ENCODE peak calls at places on chromosome 5, in five cellular contexts. H is pancreas, X is fibroblast of lung, R is HepG2, O is heart left ventricle. Q is an unnamed sample.
A peak's percentile ranks its signal among the peaks of the same experiment; 100 is the strongest.

GRCh38 chr5:115770466-115770865 is 46.0 kb downstream of the CDO1 start:
- DNase-seq in H (no peak), X (no peak), R (peak; percentile 31), O (no peak), Q (no peak)

GRCh38 chr5:40551706-40552557 is 127.8 kb upstream of the PTGER4 start:
- DNase-seq in H (no peak), X (peak; percentile 99), R (peak; percentile 15), O (no peak), Q (peak; percentile 96)

GRCh38 chr5:112634796-112635195 is 102.9 kb upstream of the APC start:
- DNase-seq in H (no peak), X (no peak), R (no peak), O (no peak), Q (no peak)

GRCh38 chr5:143453722-143454121 is 50.2 kb upstream of the NR3C1 start:
- DNase-seq in H (no peak), X (no peak), R (no peak), O (no peak), Q (no peak)

GRCh38 chr5:54691644-54692043 is 174.1 kb downstream of the SNX18 start:
- DNase-seq in H (no peak), X (no peak), R (no peak), O (no peak), Q (no peak)

GRCh38 chr5:167594750-167595149 is 696.7 kb upstream of the WWC1 start:
- DNase-seq in H (no peak), X (no peak), R (no peak), O (no peak), Q (no peak)

GRCh38 chr5:150587830-150588494 is 52.5 kb upstream of the SYNPO start:
- DNase-seq in H (no peak), X (peak; percentile 35), R (no peak), O (no peak), Q (no peak)

GRCh38 chr5:943201-943873 is 50.7 kb downstream of the TRIP13 start:
- DNase-seq in H (no peak), X (no peak), R (no peak), O (no peak), Q (no peak)

GRCh38 chr5:74667396-74667795 is 17.6 kb upstream of the HEXB start:
- DNase-seq in H (no peak), X (peak; percentile 80), R (no peak), O (no peak), Q (peak; percentile 51)

GRCh38 chr5:124746916-124747769 is 704 bp upstream of the ZNF608 start:
- DNase-seq in H (peak; percentile 53), X (peak; percentile 93), R (peak; percentile 57), O (peak; percentile 83), Q (peak; percentile 91)

GRCh38 chr5:101929628-101930027 is 366.5 kb downstream of the SLCO4C1 start:
- DNase-seq in H (no peak), X (no peak), R (no peak), O (no peak), Q (no peak)

GRCh38 chr5:13553896-13554295 is 390.6 kb downstream of the DNAH5 start:
- DNase-seq in H (peak; percentile 45), X (peak; percentile 19), R (no peak), O (no peak), Q (peak; percentile 21)

GRCh38 chr5:15980835-15981234 is 198.8 kb downstream of the MARCHF11 start:
- DNase-seq in H (no peak), X (no peak), R (no peak), O (no peak), Q (no peak)

GRCh38 chr5:118115791-118116190 is 872.6 kb downstream of the DTWD2 start:
- DNase-seq in H (no peak), X (peak; percentile 19), R (no peak), O (no peak), Q (no peak)

GRCh38 chr5:2735996-2736395 is 15.5 kb downstream of the IRX2 start:
- DNase-seq in H (no peak), X (no peak), R (no peak), O (no peak), Q (no peak)

GRCh38 chr5:151079838-151080619 is 805 bp downstream of the TNIP1 start:
- DNase-seq in H (no peak), X (peak; percentile 79), R (no peak), O (no peak), Q (peak; percentile 95)

GRCh38 chr5:10355071-10355889 is 1.8 kb downstream of the MARCHF6 start:
- DNase-seq in H (no peak), X (peak; percentile 85), R (no peak), O (no peak), Q (peak; percentile 19)

GRCh38 chr5:35854248-35854647 is 2.4 kb upstream of the IL7R start:
- DNase-seq in H (no peak), X (no peak), R (no peak), O (no peak), Q (no peak)

GRCh38 chr5:124746252-124746915 is at the start of gene ZNF608:
- DNase-seq in H (no peak), X (peak; percentile 82), R (peak; percentile 6), O (peak; percentile 25), Q (peak; percentile 75)

DNA sequence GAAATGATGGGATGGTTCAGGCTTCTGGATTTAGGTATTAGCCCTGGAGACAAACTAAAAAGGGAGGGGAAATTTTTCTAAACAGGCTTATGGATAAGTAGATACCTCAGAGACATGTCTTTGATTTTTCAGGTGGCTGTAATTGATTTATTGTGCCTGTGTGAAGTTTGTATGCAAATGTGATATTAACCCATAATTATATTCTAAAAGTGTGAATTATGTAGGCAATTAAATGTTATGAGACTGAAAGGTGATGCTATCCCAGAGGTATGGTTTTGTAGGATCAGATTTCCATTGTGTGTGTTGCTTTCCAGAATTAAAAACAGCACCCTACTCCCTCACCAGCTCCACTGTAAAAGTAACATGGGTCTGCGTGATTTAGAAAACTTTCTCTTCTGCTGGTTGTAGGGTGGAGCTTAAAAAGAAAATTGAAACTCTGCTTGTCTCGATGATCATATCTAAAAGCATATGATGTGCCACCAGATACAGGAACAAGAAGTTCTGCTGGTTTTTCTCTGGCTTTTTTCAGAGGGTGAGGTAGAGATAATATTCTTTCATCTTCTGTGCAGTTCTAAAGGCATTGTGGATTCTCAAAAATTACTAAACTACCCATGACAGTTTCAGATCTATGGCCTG is 71.8 kb upstream of the TAF11L2 start:
- DNase-seq in H (no peak), X (no peak), R (no peak), O (no peak), Q (no peak)
- H3K4me3 ChIP-seq in H (no peak overlapping the region), X (no peak overlapping the region), R (no peak overlapping the region), O (no peak overlapping the region), Q (no peak overlapping the region)

GRCh38 chr5:158514961-158515359 is 584.8 kb downstream of the EBF1 start:
- DNase-seq in H (no peak), X (no peak), R (no peak), O (no peak), Q (no peak)

GRCh38 chr5:158510479-158510878 is 589.2 kb downstream of the EBF1 start:
- DNase-seq in H (no peak), X (no peak), R (no peak), O (no peak), Q (no peak)

GRCh38 chr5:158514353-158514960 is 585.3 kb downstream of the EBF1 start:
- DNase-seq in H (no peak), X (peak; percentile 85), R (no peak), O (no peak), Q (peak; percentile 57)

GRCh38 chr5:158513490-158514301 is 586.0 kb downstream of the EBF1 start:
- DNase-seq in H (no peak), X (peak; percentile 87), R (no peak), O (no peak), Q (peak; percentile 11)

GRCh38 chr5:158511454-158511853 is 588.3 kb downstream of the EBF1 start:
- DNase-seq in H (no peak), X (no peak), R (no peak), O (no peak), Q (no peak)
- H3K4me3 ChIP-seq in H (no peak overlapping the region), X (no peak overlapping the region), R (no peak overlapping the region), O (no peak overlapping the region), Q (no peak overlapping the region)

GRCh38 chr5:58965677-58966414 is 383.0 kb downstream of the RAB3C start:
- DNase-seq in H (no peak), X (no peak), R (no peak), O (no peak), Q (no peak)
- H3K4me3 ChIP-seq in H (no peak overlapping the region), X (no peak overlapping the region), R (no peak overlapping the region), O (no peak overlapping the region), Q (no peak overlapping the region)

GRCh38 chr5:44942524-44943001 is 133.8 kb downstream of the MRPS30 start:
- DNase-seq in H (no peak), X (no peak), R (no peak), O (no peak), Q (no peak)
- H3K4me3 ChIP-seq in H (no peak overlapping the region), X (no peak overlapping the region), R (no peak overlapping the region), O (no peak overlapping the region), Q (no peak overlapping the region)

GRCh38 chr5:88824892-88825781 is 57.8 kb downstream of the MEF2C start:
- DNase-seq in H (no peak), X (peak; percentile 89), R (no peak), O (no peak), Q (peak; percentile 68)

GRCh38 chr5:88824141-88824540 is 58.8 kb downstream of the MEF2C start:
- DNase-seq in H (no peak), X (no peak), R (no peak), O (no peak), Q (no peak)

GRCh38 chr5:88826959-88827585 is 55.9 kb downstream of the MEF2C start:
- DNase-seq in H (no peak), X (peak; percentile 78), R (no peak), O (peak; percentile 78), Q (peak; percentile 84)

GRCh38 chr5:88827997-88828396 is 55.0 kb downstream of the MEF2C start:
- DNase-seq in H (no peak), X (peak; percentile 33), R (no peak), O (no peak), Q (no peak)

GRCh38 chr5:88825782-88826110 is 57.2 kb downstream of the MEF2C start:
- DNase-seq in H (no peak), X (no peak), R (no peak), O (no peak), Q (peak; percentile 54)
- H3K4me3 ChIP-seq in H (no peak overlapping the region), X (no peak overlapping the region), R (no peak overlapping the region), O (no peak overlapping the region), Q (no peak overlapping the region)

DNA sequence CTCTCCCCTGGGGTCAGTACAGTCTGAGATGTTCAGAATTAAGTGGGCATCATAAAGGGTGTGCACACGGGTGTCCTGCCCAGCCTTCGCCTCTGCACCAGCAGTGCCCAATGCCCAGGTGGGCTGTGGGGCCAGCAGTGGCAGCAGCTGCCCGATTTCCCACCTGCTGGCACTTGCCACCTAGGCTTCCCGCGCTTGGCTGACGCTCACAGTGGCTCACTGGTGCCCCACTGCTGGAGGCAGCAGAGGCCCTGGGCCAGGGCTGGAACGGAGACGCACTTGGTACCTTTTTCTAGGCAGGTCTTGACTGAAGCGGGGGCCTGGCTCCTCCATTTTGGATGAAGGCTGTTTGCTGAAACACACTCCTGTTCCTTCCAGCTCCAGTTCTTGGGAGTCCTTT is 17.0 kb downstream of the MRNIP start:
- DNase-seq in H (peak; percentile 87), X (no peak), R (no peak), O (no peak), Q (no peak)
- H3K4me3 ChIP-seq in H (no peak overlapping the region), X (no peak overlapping the region), R (no peak overlapping the region), O (no peak overlapping the region), Q (no peak overlapping the region)

Q was measured in brain microvascular endothelial cell.